ENCODE peak calls at places on chromosomes 11 and 22, in seven cellular contexts. L, V, Y, N, C, H and K are unnamed samples.

GRCh38 chr11:113906038-113906437 is 1.4 kb downstream of the HTR3B start:
- DNase-seq in Y (no peak), L (no peak), N (no peak), V (peak; percentile 13), H (peak; percentile 15), C (peak; percentile 70), K (no peak)

GRCh38 chr22:47628477-47629272 is 866.2 kb downstream of the TBC1D22A start:
- DNase-seq in V (no peak), Y (no peak), C (no peak), L (no peak), H (no peak), N (no peak), K (no peak)

GRCh38 chr11:102521121-102521520 is 9.4 kb downstream of the MMP7 start:
- DNase-seq in V (no peak), Y (no peak), N (no peak), C (no peak), L (no peak), H (no peak), K (no peak)

GRCh38 chr11:1652778-1653540 is 23.4 kb downstream of the KRTAP5-5 start:
- DNase-seq in H (peak; percentile 70), Y (peak; percentile 40), C (peak; percentile 62), N (peak; percentile 95), L (peak; percentile 71), V (peak; percentile 95), K (peak; percentile 62)

GRCh38 chr11:109486129-109486528 is 64.1 kb downstream of the C11orf87 start:
- DNase-seq in L (no peak), N (no peak), Y (no peak), V (no peak), H (peak; percentile 92), C (no peak), K (no peak)

GRCh38 chr22:22834204-22834603 is 53.4 kb upstream of the IGLL5 start:
- DNase-seq in V (no peak), N (no peak), H (no peak), Y (no peak), C (no peak), L (no peak), K (no peak)

GRCh38 chr22:23678133-23678532 is 12.7 kb upstream of the RGL4 start:
- DNase-seq in L (no peak), C (no peak), N (no peak), V (no peak), Y (no peak), H (no peak), K (no peak)

GRCh38 chr11:32833921-32834320 is 4.2 kb downstream of the PRRG4 start:
- DNase-seq in C (no peak), Y (no peak), N (no peak), H (no peak), V (no peak), L (no peak), K (no peak)

GRCh38 chr11:131467645-131468270 is 97.3 kb downstream of the NTM start:
- DNase-seq in N (no peak), V (no peak), Y (no peak), H (no peak), C (no peak), L (no peak), K (no peak)

GRCh38 chr11:61429346-61429690 is 457 bp downstream of the CPSF7 start:
- DNase-seq in V (peak; percentile 83), L (peak; percentile 63), H (peak; percentile 58), N (peak; percentile 73), Y (no peak), C (peak; percentile 86), K (peak; percentile 70)

GRCh38 chr11:23509023-23509422 is 648.7 kb upstream of the CCDC179 start:
- DNase-seq in N (no peak), C (no peak), L (no peak), H (no peak), Y (no peak), V (peak; percentile 41), K (no peak)

GRCh38 chr22:37049224-37049623 is 2.3 kb upstream of the KCTD17 start:
- DNase-seq in N (no peak), Y (no peak), H (no peak), C (no peak), V (no peak), L (no peak), K (no peak)

GRCh38 chr11:96054870-96055705 is 131.2 kb upstream of the MTMR2 start:
- DNase-seq in H (peak; percentile 70), C (peak; percentile 71), Y (no peak), L (no peak), V (no peak), N (peak; percentile 17), K (no peak)

GRCh38 chr11:75133976-75134375 is 16.9 kb upstream of the SLCO2B1 start:
- DNase-seq in L (no peak), V (no peak), H (no peak), C (peak; percentile 34), N (no peak), Y (no peak), K (no peak)

GRCh38 chr11:90135016-90135415 is 553 bp downstream of the NAALAD2 start:
- DNase-seq in N (no peak), H (no peak), V (no peak), Y (no peak), L (no peak), C (peak; percentile 2), K (no peak)

GRCh38 chr11:22521226-22521625 is 104.4 kb downstream of the FANCF start:
- DNase-seq in N (no peak), V (peak; percentile 10), L (no peak), Y (no peak), C (peak; percentile 22), H (no peak), K (no peak)

GRCh38 chr11:62352355-62353336 is 15.4 kb downstream of the ASRGL1 start:
- DNase-seq in V (no peak), Y (no peak), N (no peak), C (no peak), L (no peak), H (no peak), K (no peak)

GRCh38 chr11:117019871-117020270 is 78.4 kb downstream of the SIK3 start:
- DNase-seq in H (no peak), C (no peak), Y (no peak), L (no peak), V (no peak), N (no peak), K (no peak)

GRCh38 chr11:40405614-40406013 is 1053.8 kb downstream of the LRRC4C start:
- DNase-seq in N (no peak), C (no peak), Y (no peak), H (no peak), V (no peak), L (no peak), K (no peak)

GRCh38 chr11:14067686-14068085 is 105.2 kb downstream of the SPON1 start:
- DNase-seq in H (no peak), N (no peak), V (no peak), C (no peak), L (no peak), Y (no peak), K (no peak)

GRCh38 chr22:28231423-28231822 is 312.4 kb upstream of the PITPNB start:
- DNase-seq in Y (no peak), C (peak; percentile 93), L (no peak), V (peak; percentile 31), N (no peak), H (peak; percentile 31), K (no peak)

GRCh38 chr22:23984430-23984829 is 4.5 kb downstream of the GSTT2 start:
- DNase-seq in H (peak; percentile 66), Y (no peak), C (peak; percentile 63), L (no peak), N (no peak), V (no peak), K (no peak)

GRCh38 chr22:45554861-45555260 is 52.2 kb downstream of the FBLN1 start:
- DNase-seq in C (no peak), H (no peak), L (no peak), N (no peak), V (no peak), Y (no peak), K (no peak)

GRCh38 chr22:26658671-26659478 is 1.5 kb downstream of the MIAT start:
- DNase-seq in L (peak; percentile 50), H (peak; percentile 85), V (peak; percentile 87), C (peak; percentile 99), N (peak; percentile 25), Y (peak; percentile 23), K (peak; percentile 72)

GRCh38 chr22:42061041-42061440 is 9.6 kb downstream of the NAGA start:
- DNase-seq in C (no peak), V (no peak), H (no peak), L (no peak), N (no peak), Y (no peak), K (no peak)

GRCh38 chr11:61923166-61924015 is 6.0 kb upstream of the RAB3IL1 start:
- DNase-seq in H (no peak), L (no peak), V (peak; percentile 68), Y (no peak), C (peak; percentile 83), N (no peak), K (no peak)

GRCh38 chr22:41947181-41948080 is 479 bp upstream of the CENPM start:
- DNase-seq in C (no peak), L (no peak), V (no peak), N (no peak), Y (no peak), H (no peak), K (no peak)

GRCh38 chr22:17969732-17970131 is 54.6 kb downstream of the MICAL3 start:
- DNase-seq in C (peak; percentile 76), Y (no peak), L (no peak), H (no peak), V (peak; percentile 91), N (no peak), K (no peak)

GRCh38 chr11:112797653-112798293 is 163.4 kb upstream of the NCAM1 start:
- DNase-seq in V (no peak), C (peak; percentile 84), H (no peak), L (no peak), N (peak; percentile 54), Y (no peak), K (no peak)